ENCODE peak calls at places on chromosomes 2 and 18, in eight cellular contexts. P is lung; O is body of pancreas; F is A549; K is CD4-positive, alpha-beta T cell; I is lower leg skin; Y is B cell; S is upper lobe of right lung. D is an unnamed sample.

GRCh38 chr2:178863856-178864620 is 56.8 kb upstream of the TTN start:
- DNase-seq in P (no peak), O (peak; percentile 70), F (no peak), K (no peak), I (peak; percentile 91), Y (no peak), S (no peak), D (no peak)

GRCh38 chr18:25726278-25726677 is 364.1 kb downstream of the SS18 start:
- DNase-seq in P (no peak), O (no peak), F (no peak), K (no peak), I (no peak), Y (no peak), S (no peak), D (no peak)

GRCh38 chr18:46393230-46393629 is 263.8 kb downstream of the LOXHD1 start:
- DNase-seq in P (no peak), O (no peak), F (no peak), K (no peak), I (no peak), Y (no peak), S (no peak), D (no peak)

GRCh38 chr2:96977631-96978195 is 8.7 kb downstream of the FAM178B start:
- DNase-seq in P (no peak), O (no peak), F (peak; percentile 35), K (no peak), I (no peak), Y (no peak), S (no peak), D (no peak)

GRCh38 chr2:236731767-236732580 is 162.3 kb downstream of the ACKR3 start:
- DNase-seq in P (no peak), O (peak; percentile 36), F (peak; percentile 10), K (no peak), I (peak; percentile 95), Y (no peak), S (no peak), D (no peak)

GRCh38 chr2:78817430-78817829 is 208.1 kb upstream of the REG3G start:
- DNase-seq in P (no peak), O (no peak), F (no peak), K (no peak), I (no peak), Y (no peak), S (no peak), D (no peak)

GRCh38 chr2:1226766-1227165 is 186.5 kb upstream of the TPO start:
- DNase-seq in P (no peak), O (no peak), F (no peak), K (no peak), I (no peak), Y (no peak), S (no peak), D (no peak)

GRCh38 chr18:41373612-41374011 is 581.4 kb upstream of the PIK3C3 start:
- DNase-seq in P (no peak), O (no peak), F (no peak), K (no peak), I (no peak), Y (no peak), S (no peak), D (no peak)

GRCh38 chr2:85472265-85472664 is 53.8 kb downstream of the SH2D6 start:
- DNase-seq in P (no peak), O (no peak), F (no peak), K (no peak), I (no peak), Y (no peak), S (no peak), D (peak; percentile 1)

GRCh38 chr2:70767699-70768584 is at the start of gene ADD2:
- DNase-seq in P (no peak), O (peak; percentile 33), F (peak; percentile 76), K (no peak), I (no peak), Y (peak; percentile 91), S (peak; percentile 60), D (no peak)
- TF ChIP-seq CTCF in P (no peak), O (peak; percentile 26), F (peak; percentile 97), K (peak; percentile 31), I (no peak), Y (peak; percentile 53), S (peak; percentile 19), D (no peak)

GRCh38 chr2:22194218-22194617 is 1070.5 kb downstream of the TDRD15 start:
- DNase-seq in P (no peak), O (no peak), F (no peak), K (no peak), I (no peak), Y (no peak), S (no peak), D (no peak)
- TF ChIP-seq CTCF in P (no peak), O (no peak), F (no peak), K (no peak), I (no peak), Y (no peak), S (no peak), D (no peak)

DNA sequence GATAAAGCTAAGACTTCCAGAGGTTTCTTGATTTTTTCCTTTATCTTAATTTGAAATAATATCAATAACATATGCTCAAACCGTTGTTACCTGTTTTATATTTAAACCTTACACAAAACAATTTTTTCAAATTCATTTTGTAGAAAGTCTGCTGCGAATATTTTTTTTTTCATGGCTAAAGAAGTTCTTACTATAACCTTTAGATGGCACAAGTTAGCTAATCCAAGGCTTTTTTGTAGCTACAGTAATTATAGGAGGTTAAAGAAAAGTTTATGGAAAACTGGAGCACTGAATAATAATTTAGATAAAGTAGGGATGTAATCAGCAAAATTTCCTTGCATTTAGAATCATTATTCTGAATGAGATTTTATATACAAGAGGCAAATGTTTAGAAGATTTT is 78.0 kb upstream of the PNPT1 start:
- DNase-seq in P (no peak), O (no peak), F (peak; percentile 33), K (no peak), I (no peak), Y (no peak), S (no peak), D (no peak)
- TF ChIP-seq CTCF in P (no peak), O (peak; percentile 58), F (peak; percentile 89), K (no peak), I (no peak), Y (no peak), S (peak; percentile 73), D (peak; percentile 54)

GRCh38 chr2:61763605-61764034 is 90.2 kb downstream of the FAM161A start:
- DNase-seq in P (peak; percentile 78), O (peak; percentile 88), F (peak; percentile 62), K (no peak), I (peak; percentile 94), Y (peak; percentile 29), S (peak; percentile 90), D (peak; percentile 79)
- TF ChIP-seq CTCF in P (no peak), O (no peak), F (peak; percentile 48), K (no peak), I (peak; percentile 4), Y (no peak), S (peak; percentile 25), D (no peak)

DNA sequence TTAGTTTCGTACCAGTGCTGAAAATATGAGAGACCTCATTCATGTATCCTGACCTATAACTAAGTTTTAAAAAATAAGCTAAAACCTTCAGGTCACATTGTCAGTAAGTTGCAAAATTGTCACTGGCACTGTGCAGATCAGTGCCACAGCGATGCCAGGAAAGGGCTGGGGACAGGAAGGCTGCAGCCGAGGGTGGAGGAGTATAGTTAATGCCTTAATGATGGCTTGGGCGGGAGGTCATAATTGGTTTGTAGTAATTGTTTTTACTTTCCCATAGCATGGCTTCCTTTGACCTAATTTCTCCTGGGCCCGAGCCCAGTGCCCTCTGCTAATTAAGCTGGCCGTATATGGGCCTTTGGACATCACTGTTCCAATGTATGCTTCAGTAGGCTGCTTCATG is 47.2 kb upstream of the RAB12 start:
- DNase-seq in P (no peak), O (no peak), F (no peak), K (no peak), I (no peak), Y (no peak), S (no peak), D (no peak)
- TF ChIP-seq CTCF in P (no peak), O (no peak), F (no peak), K (no peak), I (no peak), Y (no peak), S (no peak), D (no peak)

DNA sequence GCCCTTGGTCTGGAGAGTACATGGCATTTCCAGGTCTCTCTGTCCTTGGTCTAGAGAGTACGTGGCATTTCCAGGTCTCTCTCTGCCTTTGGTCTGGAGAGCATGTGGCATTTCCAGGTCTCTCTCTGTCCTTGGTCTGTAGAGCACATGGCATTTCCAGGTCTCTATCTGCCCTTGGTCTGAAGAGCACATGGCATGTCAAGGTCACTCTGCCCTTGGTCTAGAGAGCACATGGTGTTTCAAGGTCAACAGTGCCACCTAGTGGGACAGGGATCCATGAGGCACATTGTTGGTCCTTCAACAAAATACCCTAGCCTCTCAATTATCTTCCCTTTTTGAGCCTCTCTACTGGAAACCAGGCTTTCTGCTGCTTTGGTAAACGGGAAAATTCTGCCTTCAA is 250.2 kb downstream of the OTX1 start:
- DNase-seq in P (no peak), O (no peak), F (no peak), K (no peak), I (no peak), Y (no peak), S (no peak), D (no peak)
- TF ChIP-seq CTCF in P (no peak), O (no peak), F (no peak), K (no peak), I (no peak), Y (no peak), S (no peak), D (no peak)